ENCODE peak calls at places on chromosomes 16 and 17, in eight cellular contexts. G is GM12865, B is tibial nerve, J is RWPE1, O is thoracic aorta, V is H9, X is heart left ventricle, P is ascending aorta. T is an unnamed sample.

GRCh38 chr17:74466111-74466784 is at the start of gene CD300A:
- DNase-seq in X (no peak), O (no peak), P (no peak), B (peak), J (no peak), V (peak), G (peak), T (no peak)

GRCh38 chr16:68646948-68647659 is 2.0 kb downstream of the CDH3 start:
- DNase-seq in G (peak), B (no peak), P (no peak), O (no peak), J (no peak), X (no peak), V (no peak), T (no peak)

GRCh38 chr17:35866356-35866950 is 2.2 kb downstream of the HEATR9 start:
- DNase-seq in J (no peak), P (no peak), O (no peak), G (no peak), V (no peak), B (no peak), X (no peak), T (no peak)

GRCh38 chr17:3978421-3979275 is 14.4 kb upstream of the ATP2A3 start:
- DNase-seq in J (no peak), P (no peak), G (no peak), V (peak), B (no peak), O (no peak), X (peak), T (no peak)

GRCh38 chr17:78580277-78580804 is 3.1 kb upstream of the DNAH17 start:
- DNase-seq in P (no peak), J (no peak), O (no peak), B (no peak), V (no peak), X (no peak), G (no peak), T (no peak)

GRCh38 chr17:16371742-16372141 is 9.1 kb upstream of the UBB start:
- DNase-seq in G (no peak), P (no peak), O (no peak), X (peak), J (no peak), B (no peak), V (no peak), T (no peak)

GRCh38 chr16:72023962-72024361 is 15.4 kb downstream of the DHODH start:
- DNase-seq in G (no peak), J (no peak), X (no peak), V (no peak), P (no peak), O (no peak), B (no peak), T (no peak)

GRCh38 chr16:19822534-19822933 is 62.1 kb downstream of the GPRC5B start:
- DNase-seq in X (no peak), O (no peak), G (no peak), J (no peak), B (no peak), V (no peak), P (no peak), T (no peak)

GRCh38 chr17:55437165-55437605 is 15.6 kb upstream of the MMD start:
- DNase-seq in P (no peak), J (no peak), O (no peak), G (peak), B (no peak), V (no peak), X (no peak), T (peak)

GRCh38 chr17:28718990-28719433 is 773 bp upstream of the RPL23A start:
- DNase-seq in B (peak), G (no peak), X (no peak), V (no peak), P (no peak), J (no peak), O (no peak), T (no peak)

GRCh38 chr17:28718317-28718672 is 627 bp upstream of the RAB34 start:
- DNase-seq in V (no peak), B (no peak), G (no peak), X (no peak), P (no peak), O (no peak), J (no peak), T (no peak)

GRCh38 chr17:28716740-28717577 is 709 bp downstream of the RAB34 start:
- DNase-seq in O (no peak), J (no peak), B (no peak), X (peak), P (no peak), V (peak), G (no peak), T (no peak)

GRCh38 chr17:28715217-28715616 is 2.5 kb downstream of the RAB34 start:
- DNase-seq in J (no peak), B (no peak), G (no peak), X (no peak), P (no peak), O (no peak), V (no peak), T (no peak)

DNA sequence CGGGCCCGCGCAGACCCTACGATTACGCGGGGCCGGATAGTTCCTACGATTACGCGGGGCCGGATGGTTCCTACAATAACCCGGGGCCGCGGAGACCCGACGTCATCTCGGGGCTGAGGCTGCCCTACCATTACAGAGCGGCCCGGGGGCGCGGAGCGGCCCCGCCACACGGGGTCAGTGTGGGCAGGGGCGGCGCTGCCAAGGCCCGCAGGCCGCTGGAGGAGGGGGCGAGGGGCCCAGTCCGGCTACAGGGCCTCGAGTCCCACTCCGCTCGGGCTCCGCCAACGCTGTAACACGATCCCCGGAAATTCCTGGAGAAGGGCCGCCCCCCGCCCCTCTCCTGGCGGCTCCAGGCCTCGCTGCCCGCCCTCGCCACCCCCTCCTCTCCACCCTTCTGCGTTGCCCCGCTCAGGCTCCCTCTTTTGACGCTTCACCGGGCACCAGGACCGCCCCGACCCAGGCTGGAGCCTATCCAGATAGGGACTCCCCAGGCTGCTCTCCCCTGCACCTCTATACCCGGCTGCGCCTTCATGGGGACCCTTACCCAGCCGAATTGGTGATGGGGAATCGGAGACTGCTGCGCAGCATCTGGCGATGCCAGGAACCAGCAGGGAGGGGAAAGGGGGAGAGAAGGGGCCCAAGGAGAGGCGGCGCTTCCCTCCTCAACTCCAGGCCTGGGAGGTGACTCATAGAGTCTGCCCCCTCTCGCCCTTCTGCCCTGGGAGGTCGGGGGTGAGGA is at the start of gene RAB34:
- DNase-seq in P (peak), B (peak), V (peak), G (no peak), X (peak), O (peak), J (peak), T (no peak)
- TF ChIP-seq CTCF in P (peak), B (peak), V (peak), G (no peak), X (no peak), O (peak), J (peak), T (peak)

DNA sequence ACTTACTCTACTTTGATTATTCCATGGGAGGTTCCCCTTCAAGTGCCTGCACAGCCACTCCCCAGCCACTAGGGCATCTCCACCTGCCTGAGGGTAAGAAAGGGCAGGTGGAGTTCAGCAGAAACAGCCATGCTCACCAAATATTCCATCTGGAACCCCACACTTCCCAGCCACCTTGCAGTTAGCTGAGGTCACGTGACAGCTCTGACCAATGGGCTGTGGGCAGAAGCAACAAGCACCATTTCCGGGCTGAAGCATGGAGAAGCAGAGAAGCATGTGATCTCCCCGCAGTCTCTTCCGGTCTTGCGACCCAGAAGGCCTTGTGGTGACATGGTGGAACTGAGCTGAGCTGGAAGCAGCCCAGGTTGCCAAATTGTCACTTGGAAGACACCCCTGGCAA is 108.6 kb downstream of the CCT6B start:
- DNase-seq in J (no peak), G (peak), B (no peak), V (no peak), P (no peak), X (no peak), O (no peak), T (no peak)
- TF ChIP-seq CTCF in J (no peak), G (peak), B (no peak), V (peak), P (no peak), X (no peak), O (no peak), T (no peak)

GRCh38 chr16:66171578-66171977 is 194.9 kb upstream of the CDH5 start:
- DNase-seq in G (no peak), P (no peak), V (no peak), B (no peak), O (no peak), X (no peak), J (no peak), T (no peak)
- TF ChIP-seq CTCF in G (no peak), P (no peak), V (no peak), B (no peak), O (no peak), X (no peak), J (no peak), T (no peak)

DNA sequence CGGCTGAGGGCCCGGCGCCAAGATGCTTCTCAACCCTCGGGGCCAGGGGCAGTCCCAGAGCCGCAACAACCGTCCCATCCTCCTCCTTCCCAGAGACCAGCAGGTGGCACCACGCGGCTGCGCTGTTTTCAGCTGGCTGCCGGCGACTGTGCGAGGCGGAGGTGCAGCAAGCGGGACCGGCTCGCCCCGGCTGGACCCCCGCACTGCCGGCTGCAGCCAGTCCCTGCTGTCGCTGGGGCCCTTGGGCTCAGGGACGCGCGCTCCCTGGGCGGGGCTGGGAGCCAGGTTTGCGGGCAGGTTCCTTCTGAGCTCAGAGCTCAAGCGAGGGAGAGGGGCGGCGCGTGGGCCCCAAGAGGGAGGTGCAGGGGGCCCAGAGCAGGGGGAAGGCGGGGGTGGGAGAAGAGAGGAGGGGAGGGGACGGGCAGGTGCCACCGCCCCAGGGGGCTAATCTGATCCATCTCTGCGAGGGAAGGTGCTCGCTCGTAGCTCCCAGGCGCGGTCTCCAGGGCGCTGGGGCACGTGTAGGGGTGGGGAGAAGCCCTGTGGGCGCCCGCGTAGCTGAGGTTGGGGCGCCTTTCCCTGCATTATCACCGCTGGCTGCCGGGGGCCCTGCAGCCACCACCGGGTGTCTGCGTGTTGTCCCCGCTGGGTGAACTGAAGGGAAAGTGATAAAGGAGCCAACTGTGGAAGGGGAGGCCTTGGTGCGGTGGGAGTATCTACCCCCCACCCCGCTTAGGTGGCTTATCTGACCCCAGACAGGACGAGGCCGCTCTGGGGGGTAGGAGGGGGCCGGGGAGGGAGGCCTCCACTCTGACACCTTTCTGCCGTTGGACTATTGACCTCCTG is 24.2 kb downstream of the STAT5A start:
- DNase-seq in B (peak), O (no peak), J (peak), V (peak), G (peak), P (no peak), X (peak), T (peak)
- TF ChIP-seq CTCF in B (peak), O (peak), J (peak), V (peak), G (peak), P (peak), X (peak), T (peak)

DNA sequence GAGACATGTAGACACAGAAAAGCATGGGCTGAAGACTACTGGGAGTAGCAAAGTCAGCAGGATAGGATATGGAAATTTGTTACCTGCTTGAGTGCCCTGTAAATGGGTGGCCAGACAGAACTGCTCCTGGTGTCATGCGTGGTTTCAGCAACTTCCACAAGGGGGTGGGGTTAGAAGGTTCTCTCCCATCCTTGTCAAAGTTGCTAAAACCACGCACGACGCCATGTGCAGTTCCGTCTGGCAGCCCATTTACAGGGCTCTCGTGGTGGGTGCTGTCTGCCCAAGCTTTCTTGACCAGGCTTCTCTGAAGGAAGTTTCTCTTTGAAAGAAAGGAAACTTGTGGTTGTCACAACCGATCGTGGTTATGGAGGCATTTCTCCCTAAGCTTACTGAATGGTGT is 6.9 kb upstream of the DBNDD1 start:
- DNase-seq in P (no peak), J (no peak), V (no peak), B (no peak), G (no peak), O (no peak), X (no peak), T (no peak)
- TF ChIP-seq CTCF in P (no peak), J (no peak), V (peak), B (no peak), G (no peak), O (no peak), X (no peak), T (no peak)

DNA sequence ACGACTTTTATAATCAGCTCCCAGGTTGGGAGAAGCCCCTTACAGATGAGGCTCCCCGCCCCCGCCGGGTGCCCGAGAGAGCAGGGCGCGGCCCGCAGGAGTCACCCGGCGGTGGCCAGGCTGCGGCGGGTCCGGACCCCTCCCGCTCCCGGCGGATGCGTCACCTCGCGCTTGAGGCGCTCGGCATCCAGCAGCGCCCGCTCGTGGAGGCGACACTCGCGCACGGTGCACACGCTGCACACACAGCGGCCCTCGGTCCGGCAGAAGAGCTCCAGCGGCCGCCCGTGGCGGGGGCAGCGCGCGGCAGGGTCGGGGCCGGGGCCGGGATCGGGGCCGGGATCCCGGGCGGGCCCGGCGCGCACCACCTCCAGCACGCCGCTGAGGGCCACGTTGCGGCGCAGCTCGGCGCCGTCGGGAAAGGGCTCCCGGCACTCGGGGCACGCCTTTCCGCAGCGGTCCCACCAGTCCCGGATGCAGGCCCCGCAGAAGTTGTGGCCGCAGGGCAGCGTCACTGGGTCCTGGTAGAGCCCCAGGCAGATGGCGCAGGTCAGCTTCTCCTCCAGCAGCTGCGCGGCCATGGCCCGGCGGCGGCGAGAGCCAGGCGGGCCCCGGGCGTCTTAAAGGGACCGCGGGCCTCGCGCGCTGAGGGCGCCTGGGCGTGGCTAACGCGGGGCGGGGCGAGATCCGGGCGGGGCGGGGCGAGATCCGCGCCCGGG is at the start of gene TRIM65:
- DNase-seq in O (peak), X (peak), V (peak), J (peak), B (peak), P (peak), G (peak), T (peak)
- TF ChIP-seq CTCF in O (peak), X (peak), V (no peak), J (peak), B (peak), P (peak), G (peak), T (peak)

GRCh38 chr17:75855310-75856061 is at the start of gene WBP2:
- DNase-seq in X (peak), B (peak), G (peak), V (peak), P (peak), O (peak), J (peak), T (peak)
- TF ChIP-seq CTCF in X (peak), B (peak), G (peak), V (peak), P (peak), O (peak), J (peak), T (no peak)

T was measured in GM13977.